ENCODE peak calls at places on chromosomes 16 and 17, in five cellular contexts. One of them, this sample, is unnamed. For H3K4me1 and H3K36me3, the result is how much of the 10 kb centered on the place peaks cover.

GRCh38 chr17:3818786-3819185 is 17.8 kb upstream of the ITGAE start:
- DNase-seq in MM.1S: no peak
- DNase-seq in pancreas: no peak
- DNase-seq in SK-N-SH: no peak
- DNase-seq in tibial artery: no peak
- DNase-seq in this sample: no peak

GRCh38 chr17:61616783-61617182 is 25.8 kb upstream of the NACA2 start:
- DNase-seq in MM.1S: no peak
- DNase-seq in pancreas: no peak
- DNase-seq in SK-N-SH: no peak
- DNase-seq in tibial artery: no peak
- DNase-seq in this sample: no peak

GRCh38 chr16:85571563-85571812 is 41.6 kb upstream of the GSE1 start:
- DNase-seq in MM.1S: peak
- DNase-seq in pancreas: no peak
- DNase-seq in SK-N-SH: no peak
- DNase-seq in tibial artery: no peak
- DNase-seq in this sample: no peak

GRCh38 chr17:62119373-62119772 is 54.3 kb upstream of the MED13 start:
- DNase-seq in MM.1S: no peak
- DNase-seq in pancreas: no peak
- DNase-seq in SK-N-SH: peak
- DNase-seq in tibial artery: no peak
- DNase-seq in this sample: no peak

GRCh38 chr16:30743690-30744089 is 4.5 kb upstream of the PHKG2 start:
- DNase-seq in MM.1S: no peak
- DNase-seq in pancreas: no peak
- DNase-seq in SK-N-SH: no peak
- DNase-seq in tibial artery: no peak
- DNase-seq in this sample: peak

GRCh38 chr17:49691086-49691676 is 13.3 kb upstream of the SPOP start:
- DNase-seq in MM.1S: no peak
- DNase-seq in pancreas: no peak
- DNase-seq in SK-N-SH: no peak
- DNase-seq in tibial artery: peak
- DNase-seq in this sample: no peak

GRCh38 chr17:39761861-39762496 is 24.2 kb downstream of the GRB7 start:
- DNase-seq in MM.1S: no peak
- DNase-seq in pancreas: no peak
- DNase-seq in SK-N-SH: no peak
- DNase-seq in tibial artery: no peak
- DNase-seq in this sample: no peak

GRCh38 chr16:22685162-22685830 is 128.7 kb upstream of the HS3ST2 start:
- DNase-seq in MM.1S: no peak
- DNase-seq in pancreas: no peak
- DNase-seq in SK-N-SH: no peak
- DNase-seq in tibial artery: peak
- DNase-seq in this sample: peak

GRCh38 chr16:59046335-59046734 is 312.2 kb upstream of the GOT2 start:
- DNase-seq in MM.1S: no peak
- DNase-seq in pancreas: no peak
- DNase-seq in SK-N-SH: no peak
- DNase-seq in tibial artery: no peak
- DNase-seq in this sample: no peak

GRCh38 chr16:3095869-3096268 is 3.2 kb downstream of the ZSCAN10 start:
- DNase-seq in MM.1S: peak
- DNase-seq in pancreas: no peak
- DNase-seq in SK-N-SH: peak
- DNase-seq in tibial artery: no peak
- DNase-seq in this sample: no peak

GRCh38 chr16:12423151-12423550 is 380.5 kb downstream of the CPPED1 start:
- DNase-seq in MM.1S: no peak
- DNase-seq in pancreas: no peak
- DNase-seq in SK-N-SH: no peak
- DNase-seq in tibial artery: no peak
- DNase-seq in this sample: no peak

GRCh38 chr16:12419987-12420386 is 383.7 kb downstream of the CPPED1 start:
- DNase-seq in MM.1S: no peak
- DNase-seq in pancreas: no peak
- DNase-seq in SK-N-SH: no peak
- DNase-seq in tibial artery: no peak
- DNase-seq in this sample: no peak

GRCh38 chr16:12420661-12421209 is 383.0 kb downstream of the CPPED1 start:
- DNase-seq in MM.1S: no peak
- DNase-seq in pancreas: no peak
- DNase-seq in SK-N-SH: no peak
- DNase-seq in tibial artery: no peak
- DNase-seq in this sample: no peak

GRCh38 chr16:12419151-12419550 is 384.5 kb downstream of the CPPED1 start:
- DNase-seq in MM.1S: no peak
- DNase-seq in pancreas: no peak
- DNase-seq in SK-N-SH: no peak
- DNase-seq in tibial artery: no peak
- DNase-seq in this sample: no peak

DNA sequence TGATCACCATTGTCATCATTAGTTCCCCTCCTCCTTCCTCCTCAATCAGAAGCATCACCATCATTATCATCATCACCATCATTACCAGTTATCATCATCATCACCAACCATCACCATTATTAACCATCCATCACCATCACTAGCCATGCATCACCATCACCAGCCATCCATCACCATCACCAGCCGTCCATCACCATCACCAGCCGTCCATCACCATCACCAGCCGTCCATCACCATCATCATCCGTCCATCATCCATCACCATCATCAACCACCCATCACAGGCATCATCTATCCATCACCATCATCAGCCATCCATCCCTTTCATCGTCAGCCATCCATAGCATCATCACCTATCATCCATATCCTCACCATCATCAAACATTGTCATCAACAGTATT is 382.0 kb downstream of the CPPED1 start:
- DNase-seq in MM.1S: no peak
- DNase-seq in pancreas: no peak
- DNase-seq in SK-N-SH: no peak
- DNase-seq in tibial artery: no peak
- DNase-seq in this sample: no peak
- H3K4me1 ChIP-seq in MM.1S: under half
- H3K4me1 ChIP-seq in pancreas: under half
- H3K4me1 ChIP-seq in SK-N-SH: under half
- H3K4me1 ChIP-seq in tibial artery: under half
- H3K4me1 ChIP-seq in this sample: under half

GRCh38 chr16:72107371-72107770 is 13.7 kb downstream of the DHX38 start:
- DNase-seq in MM.1S: no peak
- DNase-seq in pancreas: no peak
- DNase-seq in SK-N-SH: no peak
- DNase-seq in tibial artery: no peak
- DNase-seq in this sample: no peak

GRCh38 chr16:72104905-72105304 is 11.3 kb downstream of the DHX38 start:
- DNase-seq in MM.1S: no peak
- DNase-seq in pancreas: no peak
- DNase-seq in SK-N-SH: no peak
- DNase-seq in tibial artery: no peak
- DNase-seq in this sample: no peak

GRCh38 chr16:72108353-72109102 is 14.9 kb downstream of the DHX38 start:
- DNase-seq in MM.1S: no peak
- DNase-seq in pancreas: no peak
- DNase-seq in SK-N-SH: no peak
- DNase-seq in tibial artery: no peak
- DNase-seq in this sample: no peak

GRCh38 chr16:72109300-72109699 is 15.7 kb downstream of the DHX38 start:
- DNase-seq in MM.1S: no peak
- DNase-seq in pancreas: no peak
- DNase-seq in SK-N-SH: no peak
- DNase-seq in tibial artery: no peak
- DNase-seq in this sample: no peak

GRCh38 chr16:72105978-72106377 is 12.3 kb downstream of the DHX38 start:
- DNase-seq in MM.1S: no peak
- DNase-seq in pancreas: no peak
- DNase-seq in SK-N-SH: no peak
- DNase-seq in tibial artery: no peak
- DNase-seq in this sample: no peak
- H3K36me3 ChIP-seq in MM.1S: under half
- H3K36me3 ChIP-seq in pancreas: half or more
- H3K36me3 ChIP-seq in SK-N-SH: half or more
- H3K36me3 ChIP-seq in tibial artery: half or more
- H3K36me3 ChIP-seq in this sample: half or more

DNA sequence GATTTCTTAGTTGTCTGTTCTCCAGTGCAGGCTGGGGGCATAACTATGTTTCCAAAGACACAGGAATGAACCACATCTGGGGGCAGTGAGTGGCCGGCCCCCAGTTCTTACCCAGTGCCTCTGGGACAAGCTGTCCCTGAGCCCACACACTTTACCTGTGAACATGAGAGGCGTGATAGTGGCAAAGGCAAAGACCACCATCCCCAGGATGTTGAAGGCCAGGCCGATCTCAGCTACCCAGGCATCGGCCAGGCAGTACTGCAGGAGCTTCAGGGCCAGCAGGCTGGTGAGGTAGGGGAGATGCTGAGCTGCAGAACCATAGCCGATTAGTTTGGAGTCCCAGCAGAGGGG is 1.6 kb downstream of the SLC46A1 start:
- DNase-seq in MM.1S: no peak
- DNase-seq in pancreas: no peak
- DNase-seq in SK-N-SH: no peak
- DNase-seq in tibial artery: no peak
- DNase-seq in this sample: no peak
- H3K27ac ChIP-seq in MM.1S: no peak
- H3K27ac ChIP-seq in pancreas: no peak
- H3K27ac ChIP-seq in SK-N-SH: no peak
- H3K27ac ChIP-seq in tibial artery: no peak
- H3K27ac ChIP-seq in this sample: no peak

GRCh38 chr17:45123930-45124796 is 8.2 kb downstream of the PLCD3 start:
- DNase-seq in MM.1S: no peak
- DNase-seq in pancreas: no peak
- DNase-seq in SK-N-SH: peak
- DNase-seq in tibial artery: peak
- DNase-seq in this sample: peak
- H3K4me1 ChIP-seq in MM.1S: under half
- H3K4me1 ChIP-seq in pancreas: under half
- H3K4me1 ChIP-seq in SK-N-SH: under half
- H3K4me1 ChIP-seq in tibial artery: half or more
- H3K4me1 ChIP-seq in this sample: under half

DNA sequence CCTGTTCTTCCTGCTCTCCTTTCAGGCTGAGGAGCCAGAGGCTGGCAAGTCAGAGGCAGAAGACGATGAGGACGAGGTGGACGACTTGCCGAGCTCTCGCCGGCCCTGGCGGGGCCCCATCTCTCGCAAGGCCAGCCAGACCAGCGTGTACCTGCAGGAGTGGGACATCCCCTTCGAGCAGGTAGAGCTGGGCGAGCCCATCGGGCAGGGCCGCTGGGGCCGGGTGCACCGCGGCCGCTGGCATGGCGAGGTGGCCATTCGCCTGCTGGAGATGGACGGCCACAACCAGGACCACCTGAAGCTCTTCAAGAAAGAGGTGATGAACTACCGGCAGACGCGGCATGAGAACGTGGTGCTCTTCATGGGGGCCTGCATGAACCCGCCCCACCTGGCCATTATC is 25.6 kb upstream of the LGALS9 start:
- DNase-seq in MM.1S: no peak
- DNase-seq in pancreas: no peak
- DNase-seq in SK-N-SH: no peak
- DNase-seq in tibial artery: no peak
- DNase-seq in this sample: no peak
- H3K36me3 ChIP-seq in MM.1S: under half
- H3K36me3 ChIP-seq in pancreas: under half
- H3K36me3 ChIP-seq in SK-N-SH: under half
- H3K36me3 ChIP-seq in tibial artery: half or more
- H3K36me3 ChIP-seq in this sample: half or more

DNA sequence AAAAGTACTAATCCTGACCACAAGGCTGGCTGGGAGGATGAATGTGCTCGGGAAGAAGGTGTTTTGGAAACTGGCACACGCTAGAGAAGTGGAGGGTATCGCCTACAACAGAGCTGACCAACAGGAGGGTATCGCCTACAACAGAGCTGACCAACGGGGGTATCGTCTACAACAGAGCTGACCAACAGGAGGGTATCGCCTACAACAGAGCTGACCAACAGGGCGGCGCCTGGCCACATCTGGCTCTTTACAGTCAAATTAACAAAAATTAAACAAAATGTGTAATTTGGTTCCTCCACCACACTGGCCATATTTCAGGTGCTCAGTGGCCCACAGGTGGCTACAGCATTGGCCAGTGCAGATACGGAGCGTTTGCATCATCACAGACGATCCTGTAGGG is 153.5 kb downstream of the CMIP start:
- DNase-seq in MM.1S: no peak
- DNase-seq in pancreas: no peak
- DNase-seq in SK-N-SH: no peak
- DNase-seq in tibial artery: no peak
- DNase-seq in this sample: no peak
- H3K27ac ChIP-seq in MM.1S: no peak
- H3K27ac ChIP-seq in pancreas: no peak
- H3K27ac ChIP-seq in SK-N-SH: no peak
- H3K27ac ChIP-seq in tibial artery: no peak
- H3K27ac ChIP-seq in this sample: no peak

This sample was measured in psoas muscle.